ENCODE peak calls at places on chromosome 2, in ten cellular contexts. S is breast epithelium, Z is IMR-90, H is endothelial cell of umbilical vein, V is K562, K is adrenal gland, Y is transverse colon, E is body of pancreas, W is lower leg skin, B is heart left ventricle. X is an unnamed sample.

GRCh38 chr2:223101340-223102039 is 49.5 kb downstream of the KCNE4 start:
- DNase-seq in S (no peak), Z (peak; percentile 55), V (peak; percentile 38), K (no peak), W (no peak), Y (no peak), H (peak; percentile 51), B (no peak), E (peak; percentile 57), X (no peak)

GRCh38 chr2:46988733-46989481 is 73.3 kb upstream of the MCFD2 start:
- DNase-seq in W (no peak), V (no peak), B (no peak), K (peak; percentile 77), S (no peak), H (no peak), Y (no peak), E (peak; percentile 49), Z (no peak), X (no peak)

GRCh38 chr2:119248311-119248710 is 24.7 kb downstream of the STEAP3 start:
- DNase-seq in B (no peak), S (no peak), K (no peak), Y (no peak), Z (peak; percentile 88), V (no peak), E (no peak), H (no peak), W (peak; percentile 61), X (peak; percentile 18)

GRCh38 chr2:239834143-239834542 is 191.0 kb downstream of the NDUFA10 start:
- DNase-seq in B (no peak), V (no peak), S (peak; percentile 20), Y (no peak), K (no peak), H (no peak), W (peak; percentile 43), Z (no peak), E (no peak), X (no peak)

GRCh38 chr2:43777306-43777926 is 3.6 kb downstream of the DYNC2LI1 start:
- DNase-seq in K (peak; percentile 18), Z (no peak), Y (no peak), H (no peak), E (no peak), B (no peak), W (no peak), V (no peak), S (no peak), X (peak; percentile 5)

GRCh38 chr2:176638167-176639015 is 369.1 kb downstream of the MTX2 start:
- DNase-seq in V (peak; percentile 64), Z (peak; percentile 45), Y (peak; percentile 77), E (peak; percentile 67), K (peak; percentile 74), B (peak; percentile 57), S (peak; percentile 70), W (peak; percentile 92), H (peak; percentile 74), X (peak; percentile 93)

GRCh38 chr2:153235516-153235915 is 243.0 kb downstream of the RPRM start:
- DNase-seq in E (no peak), S (no peak), B (no peak), V (no peak), Y (no peak), Z (no peak), K (no peak), H (no peak), W (no peak), X (no peak)

GRCh38 chr2:120451334-120451733 is 105.4 kb downstream of the INHBB start:
- DNase-seq in E (no peak), K (peak; percentile 5), S (no peak), H (no peak), W (no peak), V (no peak), B (no peak), Y (no peak), Z (no peak), X (no peak)

GRCh38 chr2:168571061-168571460 is 115.0 kb downstream of the CERS6 start:
- DNase-seq in W (no peak), H (peak; percentile 35), B (no peak), S (no peak), V (no peak), Z (peak; percentile 3), Y (no peak), K (no peak), E (no peak), X (no peak)

GRCh38 chr2:109229094-109229675 is 100.2 kb downstream of the SH3RF3 start:
- DNase-seq in V (no peak), E (no peak), H (no peak), Y (no peak), K (no peak), B (no peak), Z (no peak), W (no peak), S (no peak), X (no peak)

GRCh38 chr2:132547089-132547687 is 122.8 kb downstream of the LYPD1 start:
- DNase-seq in B (peak; percentile 48), K (peak; percentile 71), W (peak; percentile 90), V (peak; percentile 57), E (peak; percentile 81), S (peak; percentile 56), Z (peak; percentile 85), Y (peak; percentile 69), H (peak; percentile 56), X (no peak)

GRCh38 chr2:40281021-40281940 is 170.6 kb downstream of the SLC8A1 start:
- DNase-seq in E (no peak), H (peak; percentile 11), W (no peak), Y (no peak), Z (peak; percentile 89), K (peak; percentile 34), B (peak; percentile 62), V (no peak), S (no peak), X (no peak)

GRCh38 chr2:18988557-18989232 is 369.7 kb downstream of the OSR1 start:
- DNase-seq in S (no peak), V (no peak), Z (peak; percentile 17), E (no peak), K (no peak), H (no peak), Y (no peak), B (no peak), W (no peak), X (no peak)

GRCh38 chr2:239396881-239397681 is 3.7 kb downstream of the HDAC4 start:
- DNase-seq in Z (no peak), S (peak; percentile 57), E (peak; percentile 57), H (no peak), V (no peak), Y (peak; percentile 34), K (peak; percentile 38), W (peak; percentile 76), B (no peak), X (no peak)

GRCh38 chr2:149050188-149050587 is 11.7 kb downstream of the LYPD6B start:
- DNase-seq in K (no peak), H (no peak), B (no peak), Z (peak; percentile 39), W (no peak), V (no peak), S (no peak), E (no peak), Y (no peak), X (no peak)

GRCh38 chr2:140353541-140353940 is 1573.4 kb upstream of the NXPH2 start:
- DNase-seq in S (no peak), Z (no peak), B (no peak), H (no peak), Y (no peak), W (no peak), K (no peak), E (no peak), V (no peak), X (no peak)

GRCh38 chr2:234451852-234452625 is 44.8 kb downstream of the ARL4C start:
- DNase-seq in Y (no peak), B (no peak), S (no peak), K (no peak), Z (peak; percentile 98), H (no peak), W (no peak), V (no peak), E (no peak), X (no peak)

GRCh38 chr2:106990307-106990706 is 104.3 kb upstream of the ST6GAL2 start:
- DNase-seq in Y (no peak), K (no peak), S (no peak), W (no peak), E (no peak), V (no peak), B (no peak), H (no peak), Z (peak; percentile 59), X (no peak)

GRCh38 chr2:195820373-195820772 is 163.3 kb downstream of the SLC39A10 start:
- DNase-seq in B (no peak), E (no peak), Z (peak; percentile 77), K (no peak), W (no peak), S (no peak), Y (no peak), V (no peak), H (peak; percentile 39), X (no peak)

GRCh38 chr2:88690591-88691338 is 708 bp upstream of the RPIA start:
- DNase-seq in S (peak; percentile 62), K (peak; percentile 36), Z (peak; percentile 2), H (no peak), B (no peak), Y (peak; percentile 60), E (peak; percentile 68), V (peak; percentile 67), W (peak; percentile 86), X (peak; percentile 62)
- TF ChIP-seq CTCF in S (peak; percentile 53), K (peak; percentile 9), Z (no peak), H (peak; percentile 13), B (no peak), Y (peak; percentile 66), E (peak; percentile 32), V (peak; percentile 15), W (no peak), X (peak; percentile 48)

GRCh38 chr2:135875491-135876065 is 665 bp downstream of the MCM6 start:
- DNase-seq in V (peak; percentile 38), S (peak; percentile 58), E (peak; percentile 46), Y (peak; percentile 68), B (no peak), K (peak; percentile 60), Z (peak; percentile 60), H (peak; percentile 54), W (peak; percentile 90), X (peak; percentile 88)
- TF ChIP-seq POLR2A in V (no peak), S (no peak), E (no peak), Y (no peak), B (no peak), K (no peak), Z (no peak), H (no peak), W (no peak), X (no peak)

DNA sequence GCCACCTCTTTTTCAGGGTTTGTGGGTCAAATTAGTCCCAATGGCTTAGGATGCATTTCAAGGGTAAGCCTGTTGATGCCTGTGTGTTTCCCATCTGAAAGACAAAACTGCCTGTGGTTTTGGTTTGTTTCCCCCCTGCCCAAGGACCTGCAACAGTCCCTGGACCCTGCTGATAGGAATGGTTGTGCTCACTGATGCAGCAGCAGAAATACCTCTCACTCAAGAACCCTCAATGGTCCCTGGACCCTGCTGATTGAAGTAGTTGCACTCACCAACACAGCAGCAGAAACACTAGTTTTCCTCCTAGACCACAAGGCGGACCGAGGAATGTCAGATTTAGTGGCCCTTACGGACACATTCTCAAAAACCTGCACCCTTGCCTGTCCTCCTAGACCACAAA is 386.9 kb downstream of the NUP35 start:
- DNase-seq in B (no peak), H (no peak), Y (no peak), K (no peak), W (no peak), S (no peak), E (no peak), V (no peak), Z (no peak), X (no peak)
- TF ChIP-seq CTCF in B (no peak), H (no peak), Y (no peak), K (no peak), W (no peak), S (no peak), E (no peak), V (no peak), Z (no peak), X (no peak)

GRCh38 chr2:233081232-233081730 is 21.1 kb downstream of the INPP5D start:
- DNase-seq in Z (no peak), Y (no peak), V (no peak), E (no peak), W (no peak), H (no peak), K (no peak), B (no peak), S (peak; percentile 22), X (no peak)
- TF ChIP-seq POLR2A in Z (no peak), Y (no peak), V (no peak), E (no peak), W (no peak), H (no peak), K (no peak), B (no peak), S (no peak), X (no peak)

X was measured in upper lobe of left lung.